ENCODE peak calls at places on chromosomes 11 and 22, in eight cellular contexts. N, C, P, J, I, W, S and G are unnamed samples.

GRCh38 chr22:37032535-37033460 is 13.3 kb downstream of the MPST start:
- DNase-seq in J (peak; percentile 79), I (peak; percentile 82), W (no peak), N (no peak), S (no peak), P (no peak), C (no peak), G (no peak)

GRCh38 chr11:96207459-96208449 is 135.2 kb downstream of the MAML2 start:
- DNase-seq in J (no peak), I (no peak), P (peak; percentile 15), S (no peak), W (no peak), N (peak; percentile 31), C (peak; percentile 27), G (no peak)

GRCh38 chr11:19705936-19706335 is 6.7 kb upstream of the NAV2 start:
- DNase-seq in S (no peak), C (no peak), W (no peak), P (no peak), I (no peak), J (no peak), N (no peak), G (no peak)

GRCh38 chr11:75525433-75526191 is at the start of gene GDPD5:
- DNase-seq in N (peak; percentile 77), I (peak; percentile 94), P (peak; percentile 99), W (peak; percentile 83), S (peak; percentile 79), C (peak; percentile 93), J (peak; percentile 60), G (peak; percentile 31)

GRCh38 chr22:45469573-45470383 is 32.9 kb upstream of the FBLN1 start:
- DNase-seq in J (peak; percentile 72), W (no peak), P (no peak), S (no peak), C (no peak), N (no peak), I (peak; percentile 9), G (no peak)

GRCh38 chr11:69558519-69558941 is 77.1 kb downstream of the LINC01488 start:
- DNase-seq in S (no peak), C (no peak), N (no peak), I (no peak), J (no peak), W (no peak), P (no peak), G (no peak)

GRCh38 chr11:15617126-15617525 is 502.4 kb downstream of the INSC start:
- DNase-seq in S (no peak), C (no peak), I (no peak), W (no peak), N (no peak), P (no peak), J (no peak), G (no peak)

GRCh38 chr11:76699461-76700091 is 29.0 kb upstream of the LRRC32 start:
- DNase-seq in W (no peak), P (no peak), S (no peak), I (no peak), N (no peak), C (no peak), J (no peak), G (no peak)

GRCh38 chr11:104841185-104841584 is 57.1 kb downstream of the CASP12 start:
- DNase-seq in W (no peak), J (no peak), S (no peak), P (no peak), N (no peak), I (no peak), C (no peak), G (no peak)

GRCh38 chr22:17875156-17875555 is 100.9 kb upstream of the BID start:
- DNase-seq in I (no peak), P (no peak), W (no peak), S (no peak), J (no peak), C (peak; percentile 54), N (no peak), G (no peak)

GRCh38 chr22:45756558-45756957 is 84.9 kb downstream of the ATXN10 start:
- DNase-seq in J (peak; percentile 8), P (no peak), I (no peak), W (no peak), C (no peak), N (no peak), S (no peak), G (no peak)

GRCh38 chr11:120912504-120912903 is 111.4 kb upstream of the TBCEL start:
- DNase-seq in I (no peak), W (no peak), J (peak; percentile 55), C (no peak), S (no peak), N (no peak), P (peak; percentile 51), G (peak; percentile 12)

GRCh38 chr11:69352715-69353325 is 58.9 kb downstream of the MYEOV start:
- DNase-seq in C (no peak), J (peak; percentile 91), S (no peak), I (peak; percentile 46), P (no peak), N (no peak), W (no peak), G (no peak)

GRCh38 chr22:39592104-39593060 is 21.8 kb downstream of the CACNA1I start:
- DNase-seq in J (peak; percentile 77), N (no peak), S (no peak), C (no peak), P (peak; percentile 49), I (peak; percentile 70), W (no peak), G (peak; percentile 58)

GRCh38 chr11:65417702-65418430 is 4.7 kb upstream of the NEAT1 start:
- DNase-seq in W (peak; percentile 65), J (peak; percentile 19), C (no peak), N (peak; percentile 80), S (peak; percentile 46), P (peak; percentile 41), I (peak; percentile 63), G (no peak)

GRCh38 chr11:49533204-49533603 is 324.8 kb upstream of the FOLH1 start:
- DNase-seq in W (no peak), J (no peak), N (no peak), I (no peak), C (no peak), P (no peak), S (no peak), G (no peak)

GRCh38 chr11:111749646-111750045 is 16.5 kb downstream of the PPP2R1B start:
- DNase-seq in C (no peak), P (no peak), J (no peak), N (no peak), I (no peak), W (no peak), S (no peak), G (no peak)

GRCh38 chr11:29256580-29256979 is 760.2 kb downstream of the KCNA4 start:
- DNase-seq in J (no peak), P (no peak), W (no peak), S (no peak), I (no peak), N (no peak), C (no peak), G (no peak)

GRCh38 chr11:29258411-29258810 is 758.4 kb downstream of the KCNA4 start:
- DNase-seq in I (no peak), C (no peak), N (no peak), J (no peak), S (no peak), W (no peak), P (no peak), G (no peak)

GRCh38 chr11:29263971-29264682 is 752.7 kb downstream of the KCNA4 start:
- DNase-seq in J (no peak), C (no peak), P (no peak), N (no peak), W (no peak), S (no peak), I (no peak), G (peak; percentile 27)

GRCh38 chr11:29261831-29262230 is 755.0 kb downstream of the KCNA4 start:
- DNase-seq in I (no peak), P (no peak), W (no peak), S (no peak), N (no peak), C (no peak), J (no peak), G (no peak)

GRCh38 chr11:29260939-29261705 is 755.7 kb downstream of the KCNA4 start:
- DNase-seq in W (no peak), N (no peak), J (peak; percentile 3), C (no peak), S (no peak), P (no peak), I (no peak), G (no peak)
- TF ChIP-seq CTCF in W (no peak), N (peak; percentile 9), J (no peak), C (no peak), S (no peak), P (no peak), I (no peak), G (no peak)

DNA sequence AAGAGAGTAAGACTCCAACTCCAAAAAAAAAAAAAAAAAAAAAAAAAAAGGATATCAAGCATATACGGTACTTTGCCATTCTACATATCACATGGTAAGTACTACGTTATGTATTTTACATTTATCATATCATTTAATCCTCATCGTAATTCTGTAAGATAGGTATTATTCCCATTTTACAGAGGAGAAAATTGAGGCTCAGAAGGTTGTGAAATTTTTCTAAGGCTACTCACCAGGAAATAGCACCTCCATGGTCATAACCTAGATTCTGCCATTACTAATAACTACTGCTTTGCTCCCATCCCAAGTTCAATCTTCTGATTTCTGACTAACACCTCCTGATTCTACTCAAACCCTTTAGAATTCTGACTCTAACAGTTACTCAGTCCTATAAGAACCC is 138.0 kb downstream of the FCHSD2 start:
- DNase-seq in W (no peak), N (no peak), C (no peak), I (no peak), P (no peak), J (no peak), S (no peak), G (no peak)
- H3K4me3 ChIP-seq in W (no peak overlapping the region), N (no peak overlapping the region), C (no peak overlapping the region), I (no peak overlapping the region), P (no peak overlapping the region), J (no peak overlapping the region), S (no peak overlapping the region), G (no peak overlapping the region)

GRCh38 chr11:72767203-72768062 is 15.2 kb upstream of the ARAP1 start:
- DNase-seq in J (no peak), S (no peak), W (no peak), P (no peak), C (no peak), N (no peak), I (no peak), G (no peak)
- TF ChIP-seq CTCF in J (no peak), S (no peak), W (no peak), P (no peak), C (no peak), N (no peak), I (no peak), G (no peak)

GRCh38 chr11:2964782-2965181 is 27.3 kb downstream of the NAP1L4 start:
- DNase-seq in P (no peak), N (no peak), C (no peak), J (no peak), I (no peak), W (no peak), S (no peak), G (no peak)

GRCh38 chr11:2974272-2974671 is 17.9 kb downstream of the NAP1L4 start:
- DNase-seq in P (no peak), N (no peak), J (no peak), W (no peak), I (no peak), S (no peak), C (no peak), G (no peak)

GRCh38 chr11:2963112-2963754 is 28.9 kb downstream of the NAP1L4 start:
- DNase-seq in J (no peak), W (no peak), P (no peak), I (no peak), C (no peak), S (no peak), N (no peak), G (no peak)

GRCh38 chr11:2968501-2968900 is 23.6 kb downstream of the NAP1L4 start:
- DNase-seq in I (no peak), W (no peak), N (no peak), P (no peak), S (no peak), C (no peak), J (no peak), G (no peak)
- H3K4me3 ChIP-seq in I (no peak overlapping the region), W (no peak overlapping the region), N (no peak overlapping the region), P (no peak overlapping the region), S (no peak overlapping the region), C (no peak overlapping the region), J (no peak overlapping the region), G (no peak overlapping the region)